ENCODE peak calls at places on chromosomes 16 and 17, in five cellular contexts. X is iPS DF 6.9; E is pancreas; P is pons; W is stimulated activated CD4-positive, alpha-beta T cell treated with anti-CD3 and anti-CD28 coated beads, Interleukin-4, amount 100 ng/mL, for 4 hours. C is an unnamed sample.

GRCh38 chr17:33277436-33278100 is 15.5 kb downstream of the ASIC2 start:
- DNase-seq in X (no peak), E (no peak), P (no peak), W (no peak), C (no peak)

GRCh38 chr16:87238371-87238715 is 78.8 kb downstream of the C16orf95 start:
- DNase-seq in X (no peak), E (no peak), P (no peak), W (no peak), C (no peak)

GRCh38 chr16:57619606-57620315 is 8.7 kb upstream of the ADGRG1 start:
- DNase-seq in X (no peak), E (peak), P (no peak), W (no peak), C (peak)

GRCh38 chr16:88005148-88005547 is 53.9 kb downstream of the BANP start:
- DNase-seq in X (no peak), E (no peak), P (no peak), W (no peak), C (no peak)

GRCh38 chr16:11586856-11587642 is at the start of gene LITAF:
- DNase-seq in X (no peak), E (peak), P (no peak), W (peak), C (peak)

GRCh38 chr17:37506678-37507077 is 17.0 kb downstream of the DUSP14 start:
- DNase-seq in X (no peak), E (no peak), P (peak), W (no peak), C (peak)

GRCh38 chr17:30950669-30951399 is 20.0 kb upstream of the RNF135 start:
- DNase-seq in X (no peak), E (peak), P (peak), W (no peak), C (no peak)

GRCh38 chr17:17511971-17512858 is 16.0 kb upstream of the RASD1 start:
- DNase-seq in X (no peak), E (no peak), P (no peak), W (no peak), C (no peak)

GRCh38 chr17:18267927-18268711 is 7.7 kb downstream of the MIEF2 start:
- DNase-seq in X (no peak), E (no peak), P (no peak), W (no peak), C (no peak)

GRCh38 chr16:22926105-22926751 is 112.3 kb downstream of the HS3ST2 start:
- DNase-seq in X (no peak), E (no peak), P (no peak), W (no peak), C (no peak)

GRCh38 chr17:45745843-45746494 is 38.2 kb upstream of the CRHR1 start:
- DNase-seq in X (no peak), E (no peak), P (no peak), W (no peak), C (no peak)

GRCh38 chr17:57554826-57555635 is 190.1 kb downstream of the CCDC182 start:
- DNase-seq in X (no peak), E (no peak), P (peak), W (no peak), C (no peak)

GRCh38 chr17:12625092-12625491 is 40.6 kb upstream of the MYOCD start:
- DNase-seq in X (no peak), E (no peak), P (no peak), W (no peak), C (no peak)

GRCh38 chr16:8929086-8929748 is 34.5 kb downstream of the USP7 start:
- DNase-seq in X (no peak), E (no peak), P (no peak), W (no peak), C (no peak)

GRCh38 chr17:80263253-80264047 is 2.8 kb downstream of the RNF213 start:
- DNase-seq in X (no peak), E (peak), P (peak), W (peak), C (no peak)

GRCh38 chr16:6897910-6898475 is 434.7 kb upstream of the RBFOX1 start:
- DNase-seq in X (no peak), E (no peak), P (no peak), W (no peak), C (no peak)

GRCh38 chr17:81037026-81037782 is 2.3 kb downstream of the BAIAP2 start:
- DNase-seq in X (no peak), E (peak), P (no peak), W (no peak), C (no peak)

GRCh38 chr17:61635913-61636432 is 45.0 kb upstream of the NACA2 start:
- DNase-seq in X (peak), E (peak), P (peak), W (peak), C (peak)

GRCh38 chr16:1989826-1990335 is at the start of gene SYNGR3:
- DNase-seq in X (no peak), E (no peak), P (no peak), W (no peak), C (no peak)